ENCODE peak calls at places on chromosomes 2 and 18, in nine cellular contexts. P, W, Q, C, Z, U, D, O and Y are unnamed samples.

GRCh38 chr2:133123393-133123792 is 444.9 kb downstream of the NCKAP5 start:
- DNase-seq in P (no peak), W (no peak), U (no peak), O (no peak), Z (no peak), C (no peak), Q (no peak), D (no peak), Y (no peak)

GRCh38 chr2:143480586-143481230 is 351.5 kb downstream of the ARHGAP15 start:
- DNase-seq in W (no peak), U (no peak), P (no peak), C (no peak), O (no peak), Q (no peak), Z (no peak), D (no peak), Y (no peak)

GRCh38 chr18:27752944-27753343 is 424.0 kb downstream of the CDH2 start:
- DNase-seq in W (no peak), P (no peak), D (no peak), Q (no peak), C (no peak), U (no peak), O (no peak), Z (no peak), Y (no peak)

GRCh38 chr18:48183613-48184012 is 225.6 kb downstream of the ZBTB7C start:
- DNase-seq in Q (no peak), P (no peak), D (no peak), W (no peak), C (no peak), O (no peak), Z (no peak), U (no peak), Y (no peak)

GRCh38 chr2:197234792-197235191 is 75.8 kb downstream of the ANKRD44 start:
- DNase-seq in Q (no peak), W (no peak), Z (peak; percentile 9), O (no peak), P (no peak), D (no peak), C (no peak), U (no peak), Y (no peak)

GRCh38 chr2:60437080-60437765 is 116.2 kb downstream of the BCL11A start:
- DNase-seq in O (no peak), Z (no peak), W (no peak), C (no peak), Q (no peak), D (no peak), U (no peak), P (no peak), Y (no peak)

GRCh38 chr2:86706935-86707334 is 13.2 kb upstream of the RMND5A start:
- DNase-seq in P (no peak), C (no peak), W (no peak), U (no peak), D (no peak), Z (no peak), Q (no peak), O (no peak), Y (no peak)

GRCh38 chr2:202932425-202933138 is 20.5 kb downstream of the CARF start:
- DNase-seq in C (no peak), Z (no peak), U (no peak), P (peak; percentile 23), Q (no peak), O (no peak), W (no peak), D (no peak), Y (peak; percentile 83)

GRCh38 chr18:46916551-46917107 is 678 bp downstream of the PIAS2 start:
- DNase-seq in C (peak; percentile 6), Q (no peak), O (peak; percentile 33), Z (peak; percentile 18), W (no peak), P (peak; percentile 34), U (peak; percentile 42), D (no peak), Y (peak; percentile 59)

GRCh38 chr2:106153781-106154180 is 40.3 kb downstream of the UXS1 start:
- DNase-seq in U (no peak), C (no peak), D (no peak), Q (no peak), Z (no peak), O (no peak), P (no peak), W (no peak), Y (no peak)

GRCh38 chr2:239390546-239391285 is 10.1 kb downstream of the HDAC4 start:
- DNase-seq in D (no peak), Z (no peak), W (peak; percentile 13), U (no peak), P (no peak), C (no peak), O (no peak), Q (no peak), Y (no peak)

GRCh38 chr2:231614559-231615057 is 21.9 kb downstream of the TEX44 start:
- DNase-seq in W (no peak), Z (no peak), D (peak; percentile 41), P (no peak), U (no peak), O (no peak), Q (no peak), C (no peak), Y (no peak)

GRCh38 chr2:180872256-180872655 is 108.1 kb upstream of the UBE2E3 start:
- DNase-seq in U (peak; percentile 42), O (no peak), Z (no peak), P (peak; percentile 68), C (no peak), Q (no peak), D (no peak), W (no peak), Y (peak; percentile 71)

GRCh38 chr2:98468621-98469236 is 24.1 kb downstream of the INPP4A start:
- DNase-seq in U (no peak), W (no peak), Z (no peak), D (no peak), C (peak; percentile 18), Q (no peak), P (no peak), O (no peak), Y (peak; percentile 40)

GRCh38 chr2:33011406-33011805 is 64.7 kb downstream of the LTBP1 start:
- DNase-seq in U (no peak), C (no peak), W (no peak), Z (no peak), D (no peak), O (no peak), P (no peak), Q (no peak), Y (no peak)

GRCh38 chr2:14451312-14451711 is 181.2 kb upstream of the LRATD1 start:
- DNase-seq in P (no peak), O (no peak), U (no peak), Q (no peak), W (no peak), C (no peak), Z (no peak), D (no peak), Y (no peak)

GRCh38 chr18:11167778-11168177 is 18.4 kb upstream of the PIEZO2 start:
- DNase-seq in P (no peak), D (no peak), O (no peak), W (no peak), C (no peak), U (peak; percentile 43), Z (no peak), Q (no peak), Y (no peak)

GRCh38 chr18:2971741-2972552 is 41.0 kb downstream of the LPIN2 start:
- DNase-seq in P (no peak), W (no peak), Z (no peak), C (no peak), O (peak; percentile 62), U (no peak), Q (peak; percentile 56), D (peak; percentile 51), Y (no peak)

GRCh38 chr2:54514819-54515569 is 58.9 kb downstream of the SPTBN1 start:
- DNase-seq in O (no peak), C (no peak), D (no peak), Z (no peak), W (no peak), U (peak; percentile 53), P (no peak), Q (no peak), Y (peak; percentile 44)

GRCh38 chr2:71156531-71156930 is 26.1 kb downstream of the MPHOSPH10 start:
- DNase-seq in Z (peak; percentile 63), W (peak; percentile 84), O (no peak), D (no peak), P (no peak), C (peak; percentile 16), Q (no peak), U (peak; percentile 57), Y (peak; percentile 10)

GRCh38 chr18:44731866-44732555 is 51.3 kb downstream of the SETBP1 start:
- DNase-seq in Q (no peak), C (no peak), U (no peak), Z (no peak), O (no peak), D (no peak), P (no peak), W (no peak), Y (no peak)